ENCODE peak calls at places on chromosomes 4 and X, in four cellular contexts. A, W, X and H are unnamed samples.

GRCh38 chrX:55796496-55796895 is 78.9 kb downstream of the RRAGB start:
- DNase-seq in A (no peak), W (no peak), X (no peak), H (no peak)

GRCh38 chr4:164439037-164439436 is 314.9 kb upstream of the SMIM31 start:
- DNase-seq in A (no peak), W (no peak), X (no peak), H (no peak)

GRCh38 chr4:110830461-110830860 is 207.6 kb upstream of the PITX2 start:
- DNase-seq in A (no peak), W (no peak), X (no peak), H (no peak)

GRCh38 chr4:102387552-102388150 is 42.4 kb upstream of the SLC39A8 start:
- DNase-seq in A (no peak), W (no peak), X (no peak), H (no peak)

GRCh38 chr4:20512053-20512810 is 188.0 kb upstream of the PACRGL start:
- DNase-seq in A (no peak), W (no peak), X (no peak), H (no peak)

GRCh38 chrX:49999048-49999447 is 76.7 kb downstream of the CLCN5 start:
- DNase-seq in A (no peak), W (no peak), X (no peak), H (no peak)

GRCh38 chr4:56410247-56410646 is 23.0 kb upstream of the AASDH start:
- DNase-seq in A (no peak), W (peak), X (no peak), H (peak)

GRCh38 chr4:164880489-164881262 is 3.7 kb downstream of the APELA start:
- DNase-seq in A (no peak), W (no peak), X (no peak), H (no peak)

GRCh38 chr4:72006576-72006975 is 25.2 kb upstream of the NPFFR2 start:
- DNase-seq in A (no peak), W (no peak), X (no peak), H (peak)

GRCh38 chrX:28966335-28966734 is 379.1 kb downstream of the IL1RAPL1 start:
- DNase-seq in A (no peak), W (no peak), X (no peak), H (no peak)

GRCh38 chr4:94605241-94605640 is 152.5 kb upstream of the BMPR1B start:
- DNase-seq in A (no peak), W (no peak), X (no peak), H (no peak)

GRCh38 chrX:94493405-94493804 is 819.4 kb downstream of the FAM133A start:
- DNase-seq in A (no peak), W (no peak), X (no peak), H (no peak)

GRCh38 chrX:40010550-40011364 is 87.0 kb downstream of the BCOR start:
- DNase-seq in A (no peak), W (no peak), X (no peak), H (no peak)

GRCh38 chrX:154024271-154024670 is 4.6 kb upstream of the IRAK1 start:
- DNase-seq in A (no peak), W (no peak), X (no peak), H (no peak)

GRCh38 chrX:150085881-150086280 is 147.6 kb upstream of the EOLA2 start:
- DNase-seq in A (no peak), W (no peak), X (no peak), H (no peak)

GRCh38 chr4:37599092-37599800 is 86.9 kb downstream of the RELL1 start:
- DNase-seq in A (no peak), W (no peak), X (no peak), H (no peak)

GRCh38 chrX:74383611-74384010 is 37.7 kb upstream of the SLC16A2 start:
- DNase-seq in A (no peak), W (peak), X (no peak), H (peak)
- TF ChIP-seq CTCF in A (no peak), W (no peak), X (peak), H (peak)

DNA sequence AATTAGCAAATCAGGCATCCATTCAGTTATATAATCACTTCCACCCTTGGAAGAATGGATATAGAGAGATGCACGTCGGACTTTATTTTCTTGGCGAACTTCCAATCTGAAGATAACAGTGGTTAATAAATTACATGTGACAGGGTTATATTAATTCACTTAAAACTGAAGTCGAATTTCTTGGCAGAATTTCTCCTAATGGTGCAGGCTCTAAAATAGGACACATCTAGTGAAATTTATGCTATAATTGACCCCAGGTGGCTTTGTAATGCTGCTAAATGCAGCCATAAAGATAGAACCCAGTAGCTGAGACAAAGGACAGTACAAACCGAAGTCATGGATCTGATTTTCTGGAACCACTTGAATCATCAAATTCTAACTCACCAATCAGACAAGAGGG is 20.8 kb upstream of the SLC10A4 start:
- DNase-seq in A (no peak), W (no peak), X (no peak), H (no peak)
- H3K4me3 ChIP-seq in A (no peak), W (no peak), X (no peak), H (no peak)

DNA sequence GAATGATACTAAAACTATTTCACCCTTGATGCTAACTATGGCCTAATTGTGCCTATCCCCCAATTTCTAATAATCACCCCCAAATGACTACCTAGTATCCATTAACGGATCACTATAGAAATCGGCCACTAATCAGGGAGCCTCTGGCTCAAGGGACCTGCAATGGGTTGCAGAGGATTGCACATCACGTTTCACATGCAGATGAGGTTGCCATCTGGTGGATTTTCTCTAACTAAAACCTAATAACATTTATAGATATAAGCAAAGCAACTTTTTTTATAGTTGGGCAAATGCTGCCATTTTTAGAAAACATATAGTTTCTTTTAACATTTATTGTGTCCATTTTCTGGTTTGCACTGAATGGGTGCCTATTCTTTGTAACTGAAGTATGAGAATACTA is 28.3 kb upstream of the ALG13 start:
- DNase-seq in A (no peak), W (no peak), X (no peak), H (no peak)
- TF ChIP-seq CTCF in A (no peak), W (no peak), X (no peak), H (no peak)

GRCh38 chr4:175767130-175767529 is 44.9 kb downstream of the GPM6A start:
- DNase-seq in A (no peak), W (no peak), X (no peak), H (no peak)

GRCh38 chr4:175772170-175772685 is 39.8 kb downstream of the GPM6A start:
- DNase-seq in A (no peak), W (no peak), X (no peak), H (no peak)

GRCh38 chr4:175776217-175776616 is 35.8 kb downstream of the GPM6A start:
- DNase-seq in A (no peak), W (no peak), X (no peak), H (no peak)

GRCh38 chr4:175770555-175770954 is 41.5 kb downstream of the GPM6A start:
- DNase-seq in A (no peak), W (no peak), X (no peak), H (no peak)
- H3K4me3 ChIP-seq in A (no peak), W (no peak), X (no peak), H (peak)

GRCh38 chr4:54384563-54384962 is 155.5 kb downstream of the PDGFRA start:
- DNase-seq in A (no peak), W (peak), X (no peak), H (peak)
- TF ChIP-seq CTCF in A (peak), W (peak), X (peak), H (peak)

DNA sequence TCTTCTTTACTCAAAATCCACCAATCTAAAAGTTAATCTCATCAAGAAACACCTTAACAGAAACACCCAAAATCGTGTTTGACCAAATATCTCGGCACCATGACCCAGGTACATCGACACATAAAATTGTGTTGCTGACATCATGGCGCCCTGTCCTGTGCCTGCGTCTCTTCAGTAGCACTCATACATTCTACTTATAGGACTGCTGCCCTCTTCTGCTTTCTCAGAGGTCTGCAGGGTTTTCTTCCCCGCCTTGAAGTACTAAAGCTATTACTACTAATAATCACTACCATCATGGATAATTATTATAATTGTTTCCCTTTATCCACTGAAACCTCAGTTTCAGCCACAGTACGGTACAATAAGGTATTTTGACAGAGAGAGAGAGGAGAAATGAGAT is 1403.1 kb upstream of the TENM3 start:
- DNase-seq in A (no peak), W (no peak), X (no peak), H (no peak)
- H3K4me3 ChIP-seq in A (no peak), W (no peak), X (no peak), H (no peak)

GRCh38 chr4:112523008-112523440 is 7.0 kb upstream of the NEUROG2 start:
- DNase-seq in A (no peak), W (no peak), X (peak), H (no peak)
- TF ChIP-seq CTCF in A (no peak), W (no peak), X (no peak), H (no peak)